ENCODE peak calls at places on chromosomes 7 and 10, in eight cellular contexts. One of them, this sample, is unnamed.

GRCh38 chr10:608331-609265 is 80.9 kb downstream of the DIP2C start:
- DNase-seq in SK-N-SH: no peak
- DNase-seq in suprapubic skin: no peak
- DNase-seq in left ventricle myocardium inferior: no peak
- DNase-seq in GM12865: no peak
- DNase-seq in upper lobe of right lung: no peak
- DNase-seq in cardiac muscle cell: peak
- DNase-seq in neural progenitor cell: no peak
- DNase-seq in this sample: no peak

GRCh38 chr10:7475046-7475860 is 64.4 kb upstream of the SFMBT2 start:
- DNase-seq in SK-N-SH: peak
- DNase-seq in suprapubic skin: no peak
- DNase-seq in left ventricle myocardium inferior: peak
- DNase-seq in GM12865: no peak
- DNase-seq in upper lobe of right lung: no peak
- DNase-seq in cardiac muscle cell: peak
- DNase-seq in neural progenitor cell: peak
- DNase-seq in this sample: no peak

GRCh38 chr7:69517985-69518731 is 80.1 kb upstream of the AUTS2 start:
- DNase-seq in SK-N-SH: peak
- DNase-seq in suprapubic skin: no peak
- DNase-seq in left ventricle myocardium inferior: no peak
- DNase-seq in GM12865: no peak
- DNase-seq in upper lobe of right lung: no peak
- DNase-seq in cardiac muscle cell: no peak
- DNase-seq in neural progenitor cell: peak
- DNase-seq in this sample: no peak

GRCh38 chr10:126705951-126706565 is 35.6 kb upstream of the C10orf90 start:
- DNase-seq in SK-N-SH: no peak
- DNase-seq in suprapubic skin: no peak
- DNase-seq in left ventricle myocardium inferior: peak
- DNase-seq in GM12865: no peak
- DNase-seq in upper lobe of right lung: no peak
- DNase-seq in cardiac muscle cell: no peak
- DNase-seq in neural progenitor cell: no peak
- DNase-seq in this sample: no peak

GRCh38 chr10:101292194-101293006 is 61.6 kb upstream of the BTRC start:
- DNase-seq in SK-N-SH: peak
- DNase-seq in suprapubic skin: no peak
- DNase-seq in left ventricle myocardium inferior: peak
- DNase-seq in GM12865: no peak
- DNase-seq in upper lobe of right lung: no peak
- DNase-seq in cardiac muscle cell: no peak
- DNase-seq in neural progenitor cell: peak
- DNase-seq in this sample: no peak

GRCh38 chr10:132188331-132188730 is 1.6 kb downstream of the DPYSL4 start:
- DNase-seq in SK-N-SH: no peak
- DNase-seq in suprapubic skin: no peak
- DNase-seq in left ventricle myocardium inferior: no peak
- DNase-seq in GM12865: no peak
- DNase-seq in upper lobe of right lung: no peak
- DNase-seq in cardiac muscle cell: no peak
- DNase-seq in neural progenitor cell: no peak
- DNase-seq in this sample: no peak

GRCh38 chr7:69105092-69105491 is 493.2 kb upstream of the AUTS2 start:
- DNase-seq in SK-N-SH: no peak
- DNase-seq in suprapubic skin: no peak
- DNase-seq in left ventricle myocardium inferior: no peak
- DNase-seq in GM12865: no peak
- DNase-seq in upper lobe of right lung: no peak
- DNase-seq in cardiac muscle cell: no peak
- DNase-seq in neural progenitor cell: no peak
- DNase-seq in this sample: no peak

GRCh38 chr7:12369700-12370099 is 34.0 kb downstream of the VWDE start:
- DNase-seq in SK-N-SH: no peak
- DNase-seq in suprapubic skin: no peak
- DNase-seq in left ventricle myocardium inferior: no peak
- DNase-seq in GM12865: no peak
- DNase-seq in upper lobe of right lung: no peak
- DNase-seq in cardiac muscle cell: no peak
- DNase-seq in neural progenitor cell: no peak
- DNase-seq in this sample: no peak

GRCh38 chr10:61215276-61215675 is 237.9 kb downstream of the TMEM26 start:
- DNase-seq in SK-N-SH: no peak
- DNase-seq in suprapubic skin: no peak
- DNase-seq in left ventricle myocardium inferior: no peak
- DNase-seq in GM12865: no peak
- DNase-seq in upper lobe of right lung: no peak
- DNase-seq in cardiac muscle cell: no peak
- DNase-seq in neural progenitor cell: no peak
- DNase-seq in this sample: no peak

GRCh38 chr10:20088302-20088701 is 272.1 kb downstream of the PLXDC2 start:
- DNase-seq in SK-N-SH: no peak
- DNase-seq in suprapubic skin: no peak
- DNase-seq in left ventricle myocardium inferior: no peak
- DNase-seq in GM12865: no peak
- DNase-seq in upper lobe of right lung: no peak
- DNase-seq in cardiac muscle cell: no peak
- DNase-seq in neural progenitor cell: no peak
- DNase-seq in this sample: no peak

GRCh38 chr10:60943372-60944158 is 420 bp downstream of the RHOBTB1 start:
- DNase-seq in SK-N-SH: peak
- DNase-seq in suprapubic skin: peak
- DNase-seq in left ventricle myocardium inferior: peak
- DNase-seq in GM12865: no peak
- DNase-seq in upper lobe of right lung: peak
- DNase-seq in cardiac muscle cell: peak
- DNase-seq in neural progenitor cell: peak
- DNase-seq in this sample: no peak

GRCh38 chr10:130177250-130177649 is 41.1 kb downstream of the GLRX3 start:
- DNase-seq in SK-N-SH: no peak
- DNase-seq in suprapubic skin: no peak
- DNase-seq in left ventricle myocardium inferior: no peak
- DNase-seq in GM12865: no peak
- DNase-seq in upper lobe of right lung: no peak
- DNase-seq in cardiac muscle cell: no peak
- DNase-seq in neural progenitor cell: no peak
- DNase-seq in this sample: no peak

GRCh38 chr10:70191906-70192305 is 21.6 kb upstream of the SAR1A start:
- DNase-seq in SK-N-SH: no peak
- DNase-seq in suprapubic skin: no peak
- DNase-seq in left ventricle myocardium inferior: no peak
- DNase-seq in GM12865: no peak
- DNase-seq in upper lobe of right lung: no peak
- DNase-seq in cardiac muscle cell: peak
- DNase-seq in neural progenitor cell: no peak
- DNase-seq in this sample: peak

GRCh38 chr7:158270106-158270775 is 317.4 kb downstream of the PTPRN2 start:
- DNase-seq in SK-N-SH: no peak
- DNase-seq in suprapubic skin: peak
- DNase-seq in left ventricle myocardium inferior: no peak
- DNase-seq in GM12865: no peak
- DNase-seq in upper lobe of right lung: peak
- DNase-seq in cardiac muscle cell: no peak
- DNase-seq in neural progenitor cell: no peak
- DNase-seq in this sample: no peak

GRCh38 chr7:19392246-19392645 is 247.0 kb upstream of the FERD3L start:
- DNase-seq in SK-N-SH: no peak
- DNase-seq in suprapubic skin: no peak
- DNase-seq in left ventricle myocardium inferior: no peak
- DNase-seq in GM12865: no peak
- DNase-seq in upper lobe of right lung: no peak
- DNase-seq in cardiac muscle cell: no peak
- DNase-seq in neural progenitor cell: no peak
- DNase-seq in this sample: peak

GRCh38 chr10:3813986-3814831 is 29.2 kb upstream of the KLF6 start:
- DNase-seq in SK-N-SH: no peak
- DNase-seq in suprapubic skin: no peak
- DNase-seq in left ventricle myocardium inferior: no peak
- DNase-seq in GM12865: no peak
- DNase-seq in upper lobe of right lung: no peak
- DNase-seq in cardiac muscle cell: peak
- DNase-seq in neural progenitor cell: no peak
- DNase-seq in this sample: no peak

GRCh38 chr10:78947226-78947625 is 121.5 kb upstream of the ZMIZ1 start:
- DNase-seq in SK-N-SH: no peak
- DNase-seq in suprapubic skin: no peak
- DNase-seq in left ventricle myocardium inferior: no peak
- DNase-seq in GM12865: no peak
- DNase-seq in upper lobe of right lung: no peak
- DNase-seq in cardiac muscle cell: no peak
- DNase-seq in neural progenitor cell: no peak
- DNase-seq in this sample: no peak

DNA sequence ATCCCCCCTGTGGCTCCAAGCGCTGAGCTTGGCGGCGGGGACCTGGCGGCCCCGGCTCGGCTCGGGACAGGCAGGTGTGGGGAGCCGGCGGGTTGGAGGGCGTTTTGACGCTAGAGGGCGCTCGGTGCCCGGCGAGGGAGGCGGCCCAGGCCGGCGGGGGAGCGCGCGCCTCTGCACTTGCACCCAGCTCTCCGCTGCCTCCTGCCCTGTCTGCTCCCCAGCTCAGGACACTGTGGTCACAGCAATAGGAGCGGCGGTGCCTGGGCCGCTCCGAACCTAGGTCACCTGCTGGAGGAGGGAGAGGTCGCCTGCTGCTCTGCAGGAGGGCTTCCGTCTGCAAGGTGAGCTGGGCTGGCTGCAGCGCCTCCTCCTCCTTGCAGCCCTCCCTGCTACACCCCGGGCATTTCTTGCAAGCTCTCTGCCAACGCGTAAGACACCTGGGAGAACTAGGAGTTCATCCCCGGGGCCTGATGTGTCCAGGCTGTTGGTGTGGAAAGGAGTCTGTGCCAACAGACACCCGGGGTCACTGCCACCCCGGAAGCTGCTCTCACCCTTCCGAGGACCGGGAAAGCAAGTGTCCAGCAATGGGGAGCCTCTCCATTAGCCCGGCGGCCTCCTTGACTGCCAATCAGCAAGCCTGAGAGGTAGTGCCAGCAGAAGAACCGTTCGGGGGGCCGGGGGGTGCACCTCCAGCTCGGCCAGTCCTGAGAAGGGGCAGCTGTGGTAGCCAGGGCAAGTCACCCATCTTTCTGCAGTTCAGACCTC is 620.4 kb downstream of the GALNT17 start:
- DNase-seq in SK-N-SH: peak
- DNase-seq in suprapubic skin: no peak
- DNase-seq in left ventricle myocardium inferior: peak
- DNase-seq in GM12865: peak
- DNase-seq in upper lobe of right lung: peak
- DNase-seq in cardiac muscle cell: peak
- DNase-seq in neural progenitor cell: peak
- DNase-seq in this sample: no peak
- H3K4me3 ChIP-seq in SK-N-SH: no peak
- H3K4me3 ChIP-seq in suprapubic skin: no peak
- H3K4me3 ChIP-seq in left ventricle myocardium inferior: no peak
- H3K4me3 ChIP-seq in GM12865: no peak
- H3K4me3 ChIP-seq in upper lobe of right lung: no peak
- H3K4me3 ChIP-seq in cardiac muscle cell: no peak
- H3K4me3 ChIP-seq in neural progenitor cell: peak
- H3K4me3 ChIP-seq in this sample: no peak

DNA sequence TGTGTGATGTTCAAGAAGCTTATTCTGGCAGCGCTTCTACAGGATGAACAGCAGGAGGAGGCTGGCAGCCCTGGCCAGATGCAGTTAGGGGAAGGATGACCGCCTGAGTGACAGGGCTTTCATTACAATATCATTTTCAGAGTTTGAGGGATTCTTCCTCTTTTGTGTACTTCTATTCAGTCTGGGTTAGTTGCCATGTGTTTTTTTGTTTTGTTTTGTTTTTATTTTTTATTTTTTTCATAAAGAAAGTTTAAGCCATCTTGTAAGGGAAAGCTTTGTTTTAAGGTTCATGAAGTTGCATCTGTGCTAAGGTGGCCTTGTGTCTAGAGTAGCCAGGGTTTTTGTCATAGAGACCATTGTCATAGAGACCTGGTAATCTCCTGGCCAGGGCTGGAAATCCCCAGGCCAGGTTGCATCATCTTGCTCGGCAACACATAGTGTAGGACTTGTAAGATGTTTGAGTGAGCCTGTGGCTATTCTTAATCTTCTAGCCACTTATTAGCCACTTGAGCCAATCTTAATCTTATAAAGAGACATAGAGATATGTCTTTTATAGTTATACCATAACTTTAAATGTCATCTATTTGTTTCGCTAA is 230.5 kb upstream of the TMEM229A start:
- DNase-seq in SK-N-SH: no peak
- DNase-seq in suprapubic skin: no peak
- DNase-seq in left ventricle myocardium inferior: no peak
- DNase-seq in GM12865: peak
- DNase-seq in upper lobe of right lung: no peak
- DNase-seq in cardiac muscle cell: peak
- DNase-seq in neural progenitor cell: peak
- DNase-seq in this sample: no peak
- TF ChIP-seq CTCF in SK-N-SH: no peak
- TF ChIP-seq CTCF in suprapubic skin: no peak
- TF ChIP-seq CTCF in left ventricle myocardium inferior: no peak
- TF ChIP-seq CTCF in GM12865: no peak
- TF ChIP-seq CTCF in upper lobe of right lung: no peak
- TF ChIP-seq CTCF in cardiac muscle cell: no peak
- TF ChIP-seq CTCF in neural progenitor cell: no peak
- TF ChIP-seq CTCF in this sample: no peak

GRCh38 chr7:130938661-130939060 is 204.7 kb upstream of the KLF14 start:
- DNase-seq in SK-N-SH: no peak
- DNase-seq in suprapubic skin: no peak
- DNase-seq in left ventricle myocardium inferior: no peak
- DNase-seq in GM12865: no peak
- DNase-seq in upper lobe of right lung: no peak
- DNase-seq in cardiac muscle cell: no peak
- DNase-seq in neural progenitor cell: no peak
- DNase-seq in this sample: no peak
- H3K4me3 ChIP-seq in SK-N-SH: no peak
- H3K4me3 ChIP-seq in suprapubic skin: no peak
- H3K4me3 ChIP-seq in left ventricle myocardium inferior: no peak
- H3K4me3 ChIP-seq in GM12865: no peak
- H3K4me3 ChIP-seq in upper lobe of right lung: no peak
- H3K4me3 ChIP-seq in cardiac muscle cell: no peak
- H3K4me3 ChIP-seq in neural progenitor cell: no peak
- H3K4me3 ChIP-seq in this sample: no peak

DNA sequence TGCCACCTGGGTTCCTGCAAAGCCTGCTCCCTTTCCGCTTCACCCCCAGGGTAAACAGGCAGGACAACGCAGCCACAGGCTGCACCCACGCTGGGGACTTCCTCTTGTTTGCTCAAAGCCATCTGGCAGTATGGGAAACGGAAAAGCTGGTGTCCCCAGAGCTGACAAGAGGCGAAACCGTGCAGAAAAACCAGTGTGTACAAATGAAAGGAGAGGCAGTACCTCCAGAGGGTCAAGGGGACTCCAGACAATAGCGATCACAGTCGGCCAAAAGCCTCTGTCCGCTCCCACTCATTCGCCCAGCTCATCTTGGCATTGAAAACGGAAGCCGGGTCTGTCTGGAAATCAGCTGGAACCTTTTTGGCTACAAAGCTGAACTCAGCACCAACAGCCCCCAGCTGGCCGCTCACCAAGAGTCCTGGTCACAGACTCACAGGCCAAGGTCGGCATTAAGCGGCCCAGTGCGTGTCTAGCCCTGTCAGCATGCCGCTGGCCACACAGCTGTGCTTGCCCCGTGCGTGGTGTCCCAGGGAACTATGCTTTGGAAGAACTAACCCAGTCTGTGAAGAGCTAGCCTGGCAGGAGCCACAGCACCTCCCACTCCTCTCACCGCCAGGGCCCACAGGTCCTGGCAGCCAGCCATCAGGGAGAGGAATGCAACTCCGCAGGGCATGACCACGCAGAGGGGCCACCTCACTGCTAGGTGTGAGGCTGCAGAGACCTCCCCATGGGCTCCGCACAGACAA is 10.4 kb downstream of the TNS3 start:
- DNase-seq in SK-N-SH: peak
- DNase-seq in suprapubic skin: no peak
- DNase-seq in left ventricle myocardium inferior: peak
- DNase-seq in GM12865: no peak
- DNase-seq in upper lobe of right lung: peak
- DNase-seq in cardiac muscle cell: peak
- DNase-seq in neural progenitor cell: no peak
- DNase-seq in this sample: peak
- TF ChIP-seq CTCF in SK-N-SH: peak
- TF ChIP-seq CTCF in suprapubic skin: no peak
- TF ChIP-seq CTCF in left ventricle myocardium inferior: no peak
- TF ChIP-seq CTCF in GM12865: no peak
- TF ChIP-seq CTCF in upper lobe of right lung: no peak
- TF ChIP-seq CTCF in cardiac muscle cell: no peak
- TF ChIP-seq CTCF in neural progenitor cell: no peak
- TF ChIP-seq CTCF in this sample: no peak

This sample was measured in AG09309.